ENCODE peak calls at places on chromosomes 13 and 19, in four cellular contexts. One of them, this sample, is unnamed.

GRCh38 chr13:84430015-84430414 is 547.7 kb upstream of the SLITRK1 start:
- DNase-seq in CD8-positive, alpha-beta T cell: no peak
- DNase-seq in heart right ventricle: no peak
- DNase-seq in AG09309: no peak
- DNase-seq in this sample: no peak

GRCh38 chr13:105497597-105497996 is 1037.9 kb downstream of the EFNB2 start:
- DNase-seq in AG09309: no peak
- DNase-seq in CD8-positive, alpha-beta T cell: no peak
- DNase-seq in heart right ventricle: no peak
- DNase-seq in this sample: no peak

GRCh38 chr19:20186163-20186562 is 19.1 kb downstream of the ZNF486 start:
- DNase-seq in heart right ventricle: no peak
- DNase-seq in AG09309: no peak
- DNase-seq in CD8-positive, alpha-beta T cell: no peak
- DNase-seq in this sample: no peak

GRCh38 chr19:9936151-9937000 is at the start of gene OLFM2:
- DNase-seq in AG09309: no peak
- DNase-seq in heart right ventricle: peak
- DNase-seq in CD8-positive, alpha-beta T cell: no peak
- DNase-seq in this sample: no peak

GRCh38 chr13:37769078-37769477 is 100.5 kb downstream of the TRPC4 start:
- DNase-seq in AG09309: no peak
- DNase-seq in CD8-positive, alpha-beta T cell: no peak
- DNase-seq in heart right ventricle: no peak
- DNase-seq in this sample: no peak

GRCh38 chr13:63463782-63464610 is 2048.3 kb upstream of the PCDH20 start:
- DNase-seq in CD8-positive, alpha-beta T cell: no peak
- DNase-seq in AG09309: no peak
- DNase-seq in heart right ventricle: no peak
- DNase-seq in this sample: no peak

GRCh38 chr19:13262450-13262849 is 112.2 kb downstream of the IER2 start:
- DNase-seq in heart right ventricle: no peak
- DNase-seq in AG09309: peak
- DNase-seq in CD8-positive, alpha-beta T cell: no peak
- DNase-seq in this sample: no peak

GRCh38 chr19:6744381-6745288 is 5.2 kb downstream of the TRIP10 start:
- DNase-seq in AG09309: no peak
- DNase-seq in CD8-positive, alpha-beta T cell: no peak
- DNase-seq in heart right ventricle: peak
- DNase-seq in this sample: no peak

GRCh38 chr13:29791508-29791907 is 58.9 kb downstream of the UBL3 start:
- DNase-seq in AG09309: no peak
- DNase-seq in CD8-positive, alpha-beta T cell: no peak
- DNase-seq in heart right ventricle: no peak
- DNase-seq in this sample: no peak

GRCh38 chr13:49651775-49652690 is 23.7 kb downstream of the ARL11 start:
- DNase-seq in heart right ventricle: no peak
- DNase-seq in AG09309: no peak
- DNase-seq in CD8-positive, alpha-beta T cell: no peak
- DNase-seq in this sample: no peak

GRCh38 chr13:49649963-49650312 is 21.6 kb downstream of the ARL11 start:
- DNase-seq in heart right ventricle: no peak
- DNase-seq in AG09309: no peak
- DNase-seq in CD8-positive, alpha-beta T cell: no peak
- DNase-seq in this sample: no peak

GRCh38 chr13:49646688-49647087 is 18.4 kb downstream of the ARL11 start:
- DNase-seq in CD8-positive, alpha-beta T cell: no peak
- DNase-seq in heart right ventricle: no peak
- DNase-seq in AG09309: no peak
- DNase-seq in this sample: no peak

GRCh38 chr13:49652691-49653305 is 24.5 kb downstream of the ARL11 start:
- DNase-seq in heart right ventricle: no peak
- DNase-seq in AG09309: no peak
- DNase-seq in CD8-positive, alpha-beta T cell: no peak
- DNase-seq in this sample: no peak

DNA sequence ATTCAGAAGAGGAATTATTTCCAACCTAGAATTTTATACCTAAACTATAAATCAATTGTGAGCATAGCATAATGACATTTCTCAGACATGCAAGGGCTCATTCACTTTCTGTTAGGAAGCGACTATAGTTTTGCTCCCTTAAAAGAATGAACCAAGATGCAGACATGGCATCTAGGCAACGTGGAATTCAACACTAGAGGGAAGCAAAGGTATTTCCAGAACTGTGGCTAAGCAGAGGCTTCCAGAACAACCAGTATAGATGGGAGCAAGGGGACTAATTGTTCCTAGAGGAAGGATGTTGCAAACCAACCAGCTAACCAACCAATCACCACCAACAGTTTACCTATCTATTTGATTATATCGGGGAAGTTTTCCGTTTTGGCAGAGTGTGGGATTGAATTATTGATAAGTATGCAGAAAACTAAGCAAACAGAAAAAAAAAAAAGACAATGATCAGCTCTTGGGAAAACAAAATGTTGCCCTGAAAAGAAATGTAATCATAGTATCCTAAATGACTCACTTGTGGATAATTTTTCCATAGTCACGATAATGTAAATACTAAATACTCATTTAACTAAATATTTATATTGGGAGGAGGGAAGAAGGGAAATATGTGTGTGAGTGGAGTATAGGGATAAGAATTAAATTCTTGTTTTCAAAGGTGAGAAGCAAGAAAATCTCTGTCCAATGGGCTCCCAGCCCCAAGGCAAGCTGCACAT is 21.1 kb downstream of the ARL11 start:
- DNase-seq in heart right ventricle: no peak
- DNase-seq in AG09309: peak
- DNase-seq in CD8-positive, alpha-beta T cell: no peak
- DNase-seq in this sample: no peak
- TF ChIP-seq CTCF in heart right ventricle: peak
- TF ChIP-seq CTCF in AG09309: peak
- TF ChIP-seq CTCF in CD8-positive, alpha-beta T cell: no peak
- TF ChIP-seq CTCF in this sample: peak

GRCh38 chr13:60617863-60618733 is 221.1 kb downstream of the TDRD3 start:
- DNase-seq in CD8-positive, alpha-beta T cell: no peak
- DNase-seq in AG09309: peak
- DNase-seq in heart right ventricle: no peak
- DNase-seq in this sample: no peak
- TF ChIP-seq CTCF in CD8-positive, alpha-beta T cell: no peak
- TF ChIP-seq CTCF in AG09309: peak
- TF ChIP-seq CTCF in heart right ventricle: peak
- TF ChIP-seq CTCF in this sample: peak

GRCh38 chr13:90547272-90547790 is 800.2 kb upstream of the MIR17HG start:
- DNase-seq in CD8-positive, alpha-beta T cell: no peak
- DNase-seq in heart right ventricle: no peak
- DNase-seq in AG09309: no peak
- DNase-seq in this sample: no peak
- TF ChIP-seq CTCF in CD8-positive, alpha-beta T cell: no peak
- TF ChIP-seq CTCF in heart right ventricle: no peak
- TF ChIP-seq CTCF in AG09309: no peak
- TF ChIP-seq CTCF in this sample: no peak

GRCh38 chr13:39684531-39685137 is 29.2 kb downstream of the COG6 start:
- DNase-seq in AG09309: no peak
- DNase-seq in heart right ventricle: no peak
- DNase-seq in CD8-positive, alpha-beta T cell: no peak
- DNase-seq in this sample: no peak

GRCh38 chr13:39692650-39693438 is 37.4 kb downstream of the COG6 start:
- DNase-seq in heart right ventricle: no peak
- DNase-seq in CD8-positive, alpha-beta T cell: no peak
- DNase-seq in AG09309: no peak
- DNase-seq in this sample: no peak

GRCh38 chr13:39685652-39686051 is 30.2 kb downstream of the COG6 start:
- DNase-seq in AG09309: no peak
- DNase-seq in CD8-positive, alpha-beta T cell: no peak
- DNase-seq in heart right ventricle: no peak
- DNase-seq in this sample: no peak

GRCh38 chr13:39688278-39688677 is 32.8 kb downstream of the COG6 start:
- DNase-seq in CD8-positive, alpha-beta T cell: no peak
- DNase-seq in heart right ventricle: no peak
- DNase-seq in AG09309: no peak
- DNase-seq in this sample: no peak

DNA sequence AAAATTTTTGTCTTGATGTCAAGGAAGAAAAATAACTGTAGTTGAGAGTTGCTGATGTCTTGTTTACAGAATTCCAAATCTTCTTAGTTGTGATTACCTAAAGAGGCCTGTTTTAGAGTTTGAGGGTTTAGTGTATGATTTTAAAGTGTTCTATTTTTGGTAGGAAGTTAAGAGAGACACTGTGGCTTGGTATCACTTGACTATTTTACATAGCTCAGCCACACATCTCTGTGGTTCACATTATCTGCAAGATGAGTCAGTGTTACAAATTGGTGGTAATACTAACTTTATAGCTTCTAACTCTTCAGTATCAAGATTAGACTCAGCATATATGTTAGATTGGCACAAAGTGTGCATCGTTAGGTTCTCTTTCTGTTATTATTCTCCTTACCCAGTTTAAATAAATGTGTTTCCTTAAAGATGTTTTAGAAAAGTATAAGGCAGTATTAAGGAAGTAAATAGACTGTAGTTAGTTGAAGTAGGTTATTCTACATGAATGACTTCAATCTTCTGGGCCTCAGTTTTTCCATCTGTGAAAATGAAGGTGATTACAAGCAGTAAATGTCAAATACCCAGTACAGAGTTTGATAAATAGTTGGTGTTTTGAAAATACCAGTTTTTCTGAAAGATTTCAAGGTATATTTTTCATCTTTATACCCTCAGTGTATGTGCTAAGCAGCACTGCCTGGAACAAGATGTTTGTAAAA is 33.4 kb downstream of the COG6 start:
- DNase-seq in CD8-positive, alpha-beta T cell: no peak
- DNase-seq in heart right ventricle: no peak
- DNase-seq in AG09309: no peak
- DNase-seq in this sample: no peak
- TF ChIP-seq CTCF in CD8-positive, alpha-beta T cell: no peak
- TF ChIP-seq CTCF in heart right ventricle: no peak
- TF ChIP-seq CTCF in AG09309: no peak
- TF ChIP-seq CTCF in this sample: no peak

DNA sequence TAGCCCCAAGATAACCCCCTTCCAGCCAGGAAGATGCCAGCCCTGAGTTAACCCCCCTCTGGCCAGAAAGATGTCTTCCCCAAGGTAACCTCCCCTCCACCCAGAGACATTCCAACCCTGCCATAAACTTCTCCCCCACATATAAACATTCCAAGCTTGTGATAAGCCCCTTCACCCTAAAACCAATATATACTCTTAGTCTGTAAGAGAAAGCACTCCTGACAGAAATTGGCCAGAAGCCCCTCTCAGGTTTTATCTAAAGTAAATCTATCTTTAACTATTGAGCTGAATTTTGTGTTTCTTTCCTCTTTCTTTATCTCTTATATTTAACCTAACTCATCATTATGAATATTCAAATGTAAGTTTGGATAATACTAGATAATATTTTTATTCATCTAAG is 1775.8 kb upstream of the MIR17HG start:
- DNase-seq in heart right ventricle: no peak
- DNase-seq in CD8-positive, alpha-beta T cell: no peak
- DNase-seq in AG09309: no peak
- DNase-seq in this sample: no peak
- TF ChIP-seq CTCF in heart right ventricle: no peak
- TF ChIP-seq CTCF in CD8-positive, alpha-beta T cell: no peak
- TF ChIP-seq CTCF in AG09309: no peak
- TF ChIP-seq CTCF in this sample: no peak

GRCh38 chr19:40529093-40529954 is 47.3 kb upstream of the SHKBP1 start:
- DNase-seq in heart right ventricle: peak
- DNase-seq in AG09309: no peak
- DNase-seq in CD8-positive, alpha-beta T cell: peak
- DNase-seq in this sample: peak

GRCh38 chr19:40528078-40528477 is 48.6 kb upstream of the SHKBP1 start:
- DNase-seq in CD8-positive, alpha-beta T cell: no peak
- DNase-seq in AG09309: no peak
- DNase-seq in heart right ventricle: no peak
- DNase-seq in this sample: no peak

GRCh38 chr19:40528533-40529092 is 48.1 kb upstream of the SHKBP1 start:
- DNase-seq in CD8-positive, alpha-beta T cell: no peak
- DNase-seq in heart right ventricle: no peak
- DNase-seq in AG09309: no peak
- DNase-seq in this sample: no peak

GRCh38 chr19:40533508-40533907 is 43.2 kb upstream of the SHKBP1 start:
- DNase-seq in CD8-positive, alpha-beta T cell: no peak
- DNase-seq in heart right ventricle: no peak
- DNase-seq in AG09309: no peak
- DNase-seq in this sample: no peak

GRCh38 chr19:40530091-40530901 is 46.4 kb upstream of the SHKBP1 start:
- DNase-seq in heart right ventricle: peak
- DNase-seq in AG09309: no peak
- DNase-seq in CD8-positive, alpha-beta T cell: no peak
- DNase-seq in this sample: no peak
- TF ChIP-seq CTCF in heart right ventricle: peak
- TF ChIP-seq CTCF in AG09309: peak
- TF ChIP-seq CTCF in CD8-positive, alpha-beta T cell: no peak
- TF ChIP-seq CTCF in this sample: peak

GRCh38 chr19:14361824-14362223 is 19.4 kb upstream of the ADGRE5 start:
- DNase-seq in heart right ventricle: no peak
- DNase-seq in CD8-positive, alpha-beta T cell: no peak
- DNase-seq in AG09309: no peak
- DNase-seq in this sample: no peak
- TF ChIP-seq CTCF in heart right ventricle: peak
- TF ChIP-seq CTCF in CD8-positive, alpha-beta T cell: peak
- TF ChIP-seq CTCF in AG09309: peak
- TF ChIP-seq CTCF in this sample: peak

GRCh38 chr13:46146898-46147297 is 35.1 kb downstream of the LCP1 start:
- DNase-seq in CD8-positive, alpha-beta T cell: no peak
- DNase-seq in heart right ventricle: no peak
- DNase-seq in AG09309: no peak
- DNase-seq in this sample: no peak
- TF ChIP-seq CTCF in CD8-positive, alpha-beta T cell: no peak
- TF ChIP-seq CTCF in heart right ventricle: peak
- TF ChIP-seq CTCF in AG09309: peak
- TF ChIP-seq CTCF in this sample: peak